ENCODE peak calls at places on chromosomes 6 and 20, in nine cellular contexts. V is GM23248, G is fibroblast of mammary gland, Z is NB4, X is iPS-NIHi11, Q is HEK293T, A is anterior cingulate cortex, E is glutamatergic neuron, M is NCI-H748 treated with DMSO at 0.1 percent for 48 hours. N is an unnamed sample.

GRCh38 chr20:15236812-15237211 is 899.4 kb upstream of the FLRT3 start:
- DNase-seq in V (peak; percentile 71), G (peak; percentile 52), Z (peak; percentile 79), X (peak; percentile 59), Q (peak; percentile 4), A (no peak), E (no peak), M (peak; percentile 30), N (no peak)

GRCh38 chr6:13172294-13172693 is 156.0 kb downstream of the TBC1D7 start:
- DNase-seq in V (no peak), G (no peak), Z (no peak), X (no peak), Q (peak; percentile 18), A (no peak), E (no peak), M (no peak), N (no peak)

GRCh38 chr6:93416575-93417420 is 2.6 kb downstream of the EPHA7 start:
- DNase-seq in V (peak; percentile 3), G (no peak), Z (no peak), X (peak; percentile 43), Q (peak; percentile 37), A (no peak), E (peak; percentile 60), M (peak; percentile 82), N (no peak)

GRCh38 chr6:98946877-98947410 is 802 bp downstream of the FBXL4 start:
- DNase-seq in V (peak; percentile 46), G (peak; percentile 26), Z (peak; percentile 49), X (no peak), Q (peak; percentile 15), A (no peak), E (no peak), M (peak; percentile 19), N (no peak)

GRCh38 chr6:38091626-38092025 is 272.1 kb downstream of the ZFAND3 start:
- DNase-seq in V (no peak), G (no peak), Z (no peak), X (no peak), Q (no peak), A (no peak), E (no peak), M (no peak), N (no peak)

GRCh38 chr20:44979090-44979621 is 12.8 kb downstream of the STK4 start:
- DNase-seq in V (no peak), G (no peak), Z (peak; percentile 92), X (no peak), Q (no peak), A (no peak), E (no peak), M (no peak), N (no peak)

GRCh38 chr6:152273638-152274037 is 363.5 kb downstream of the SYNE1 start:
- DNase-seq in V (no peak), G (peak; percentile 12), Z (no peak), X (peak; percentile 38), Q (no peak), A (no peak), E (peak; percentile 16), M (no peak), N (no peak)

GRCh38 chr20:48142258-48142657 is 357.0 kb upstream of the SULF2 start:
- DNase-seq in V (no peak), G (no peak), Z (no peak), X (no peak), Q (no peak), A (no peak), E (no peak), M (no peak), N (no peak)

GRCh38 chr20:56187791-56188190 is 60.7 kb upstream of the MC3R start:
- DNase-seq in V (peak; percentile 24), G (no peak), Z (peak; percentile 22), X (peak; percentile 40), Q (no peak), A (no peak), E (no peak), M (no peak), N (no peak)

GRCh38 chr6:68679399-68679798 is 44.3 kb downstream of the ADGRB3 start:
- DNase-seq in V (no peak), G (no peak), Z (no peak), X (no peak), Q (no peak), A (no peak), E (no peak), M (no peak), N (no peak)

GRCh38 chr6:87922947-87923330 is 124.7 kb upstream of the SPACA1 start:
- DNase-seq in V (no peak), G (no peak), Z (peak; percentile 45), X (no peak), Q (no peak), A (no peak), E (peak; percentile 36), M (no peak), N (no peak)

GRCh38 chr6:137751768-137752560 is 115.1 kb upstream of the TNFAIP3 start:
- DNase-seq in V (no peak), G (no peak), Z (no peak), X (peak; percentile 19), Q (no peak), A (no peak), E (no peak), M (no peak), N (no peak)

GRCh38 chr20:24389686-24390085 is 79.7 kb upstream of the SYNDIG1 start:
- DNase-seq in V (no peak), G (no peak), Z (peak; percentile 83), X (no peak), Q (no peak), A (no peak), E (no peak), M (no peak), N (no peak)

N was measured in thoracic aorta.